ENCODE peak calls at places on chromosomes 6 and 20, in four cellular contexts. One of them, this sample, is unnamed.
A peak's percentile ranks its signal among the peaks of the same experiment; 100 is the strongest.

GRCh38 chr6:126107475-126108121 is 121.3 kb downstream of the TRMT11 start:
- DNase-seq in CD4-positive, alpha-beta T cell: no peak
- DNase-seq in HFFc6: no peak
- DNase-seq in uterus: no peak
- DNase-seq in this sample: no peak

GRCh38 chr6:90274481-90275030 is 22.1 kb downstream of the BACH2 start:
- DNase-seq in CD4-positive, alpha-beta T cell: peak; percentile 92
- DNase-seq in HFFc6: no peak
- DNase-seq in uterus: no peak
- DNase-seq in this sample: no peak

GRCh38 chr6:163408352-163408991 is 6.0 kb upstream of the QKI start:
- DNase-seq in HFFc6: no peak
- DNase-seq in CD4-positive, alpha-beta T cell: no peak
- DNase-seq in uterus: no peak
- DNase-seq in this sample: no peak

GRCh38 chr6:71228461-71229041 is 60.1 kb upstream of the OGFRL1 start:
- DNase-seq in HFFc6: peak; percentile 21
- DNase-seq in CD4-positive, alpha-beta T cell: no peak
- DNase-seq in uterus: no peak
- DNase-seq in this sample: no peak

GRCh38 chr6:149636116-149636515 is 12.4 kb downstream of the KATNA1 start:
- DNase-seq in uterus: no peak
- DNase-seq in CD4-positive, alpha-beta T cell: no peak
- DNase-seq in HFFc6: peak; percentile 38
- DNase-seq in this sample: no peak

GRCh38 chr20:25486377-25486776 is 78.9 kb downstream of the GINS1 start:
- DNase-seq in CD4-positive, alpha-beta T cell: no peak
- DNase-seq in uterus: no peak
- DNase-seq in HFFc6: no peak
- DNase-seq in this sample: no peak

GRCh38 chr6:31485063-31485462 is 12.9 kb upstream of the MICB start:
- DNase-seq in HFFc6: no peak
- DNase-seq in CD4-positive, alpha-beta T cell: no peak
- DNase-seq in uterus: no peak
- DNase-seq in this sample: no peak

GRCh38 chr6:119612176-119612870 is 262.8 kb upstream of the MAN1A1 start:
- DNase-seq in uterus: no peak
- DNase-seq in HFFc6: no peak
- DNase-seq in CD4-positive, alpha-beta T cell: no peak
- DNase-seq in this sample: no peak

GRCh38 chr6:37260063-37260843 is 2.3 kb upstream of the TMEM217 start:
- DNase-seq in HFFc6: no peak
- DNase-seq in uterus: no peak
- DNase-seq in CD4-positive, alpha-beta T cell: no peak
- DNase-seq in this sample: no peak

GRCh38 chr6:40349566-40350192 is 237.5 kb downstream of the LRFN2 start:
- DNase-seq in uterus: no peak
- DNase-seq in HFFc6: no peak
- DNase-seq in CD4-positive, alpha-beta T cell: no peak
- DNase-seq in this sample: peak; percentile 29

GRCh38 chr6:139762587-139763031 is 388.2 kb upstream of the CITED2 start:
- DNase-seq in uterus: no peak
- DNase-seq in CD4-positive, alpha-beta T cell: no peak
- DNase-seq in HFFc6: no peak
- DNase-seq in this sample: no peak

GRCh38 chr20:45617591-45617990 is 11.9 kb upstream of the WFDC10A start:
- DNase-seq in HFFc6: no peak
- DNase-seq in CD4-positive, alpha-beta T cell: no peak
- DNase-seq in uterus: no peak
- DNase-seq in this sample: no peak

GRCh38 chr20:41654884-41655283 is 36.7 kb upstream of the CHD6 start:
- DNase-seq in uterus: no peak
- DNase-seq in CD4-positive, alpha-beta T cell: no peak
- DNase-seq in HFFc6: no peak
- DNase-seq in this sample: peak; percentile 34

GRCh38 chr6:14088600-14089168 is 28.9 kb upstream of the CD83 start:
- DNase-seq in HFFc6: no peak
- DNase-seq in CD4-positive, alpha-beta T cell: no peak
- DNase-seq in uterus: no peak
- DNase-seq in this sample: no peak

GRCh38 chr20:6697228-6697972 is 70.1 kb upstream of the BMP2 start:
- DNase-seq in CD4-positive, alpha-beta T cell: no peak
- DNase-seq in uterus: no peak
- DNase-seq in HFFc6: no peak
- DNase-seq in this sample: no peak

GRCh38 chr20:6169251-6169650 is 46.4 kb upstream of the FERMT1 start:
- DNase-seq in uterus: no peak
- DNase-seq in CD4-positive, alpha-beta T cell: no peak
- DNase-seq in HFFc6: peak; percentile 19
- DNase-seq in this sample: no peak

GRCh38 chr6:143213977-143214376 is 153.3 kb downstream of the AIG1 start:
- DNase-seq in uterus: no peak
- DNase-seq in HFFc6: no peak
- DNase-seq in CD4-positive, alpha-beta T cell: no peak
- DNase-seq in this sample: no peak

GRCh38 chr20:59175861-59176260 is 12.2 kb downstream of the ZNF831 start:
- DNase-seq in CD4-positive, alpha-beta T cell: no peak
- DNase-seq in HFFc6: no peak
- DNase-seq in uterus: no peak
- DNase-seq in this sample: no peak

GRCh38 chr6:6491761-6492160 is 96.8 kb upstream of the LY86 start:
- DNase-seq in HFFc6: no peak
- DNase-seq in CD4-positive, alpha-beta T cell: no peak
- DNase-seq in uterus: no peak
- DNase-seq in this sample: no peak

GRCh38 chr6:38739532-38739931 is 24.4 kb downstream of the DNAH8 start:
- DNase-seq in CD4-positive, alpha-beta T cell: no peak
- DNase-seq in uterus: no peak
- DNase-seq in HFFc6: no peak
- DNase-seq in this sample: no peak

GRCh38 chr6:138290563-138290962 is 72.3 kb upstream of the PBOV1 start:
- DNase-seq in CD4-positive, alpha-beta T cell: no peak
- DNase-seq in HFFc6: no peak
- DNase-seq in uterus: no peak
- DNase-seq in this sample: no peak

GRCh38 chr6:113819169-113819830 is 37.8 kb upstream of the MARCKS start:
- DNase-seq in uterus: no peak
- DNase-seq in HFFc6: no peak
- DNase-seq in CD4-positive, alpha-beta T cell: no peak
- DNase-seq in this sample: no peak

GRCh38 chr6:26366504-26366903 is 1.5 kb downstream of the BTN3A2 start:
- DNase-seq in uterus: no peak
- DNase-seq in CD4-positive, alpha-beta T cell: no peak
- DNase-seq in HFFc6: no peak
- DNase-seq in this sample: no peak

GRCh38 chr6:20198764-20199174 is 13.5 kb downstream of the MBOAT1 start:
- DNase-seq in uterus: no peak
- DNase-seq in CD4-positive, alpha-beta T cell: no peak
- DNase-seq in HFFc6: no peak
- DNase-seq in this sample: no peak

GRCh38 chr20:57179265-57179664 is 87.2 kb downstream of the BMP7 start:
- DNase-seq in HFFc6: no peak
- DNase-seq in uterus: no peak
- DNase-seq in CD4-positive, alpha-beta T cell: no peak
- DNase-seq in this sample: no peak

GRCh38 chr6:33095681-33096080 is 19.9 kb downstream of the HLA-DPB1 start:
- DNase-seq in CD4-positive, alpha-beta T cell: no peak
- DNase-seq in uterus: no peak
- DNase-seq in HFFc6: peak; percentile 11
- DNase-seq in this sample: no peak

GRCh38 chr6:72861935-72862432 is 240.1 kb downstream of the KCNQ5 start:
- DNase-seq in uterus: no peak
- DNase-seq in HFFc6: peak; percentile 67
- DNase-seq in CD4-positive, alpha-beta T cell: no peak
- DNase-seq in this sample: no peak

GRCh38 chr6:40586369-40586768 is 795 bp downstream of the LRFN2 start:
- DNase-seq in HFFc6: no peak
- DNase-seq in CD4-positive, alpha-beta T cell: no peak
- DNase-seq in uterus: no peak
- DNase-seq in this sample: no peak

GRCh38 chr6:158653577-158654354 is 3.9 kb downstream of the SYTL3 start:
- DNase-seq in uterus: no peak
- DNase-seq in CD4-positive, alpha-beta T cell: peak; percentile 83
- DNase-seq in HFFc6: no peak
- DNase-seq in this sample: no peak

GRCh38 chr20:2757001-2757400 is 43.4 kb downstream of the CPXM1 start:
- DNase-seq in HFFc6: no peak
- DNase-seq in uterus: no peak
- DNase-seq in CD4-positive, alpha-beta T cell: no peak
- DNase-seq in this sample: no peak

GRCh38 chr6:25250878-25251277 is 28.3 kb upstream of the CARMIL1 start:
- DNase-seq in HFFc6: peak; percentile 3
- DNase-seq in CD4-positive, alpha-beta T cell: no peak
- DNase-seq in uterus: no peak
- DNase-seq in this sample: no peak
- TF ChIP-seq CTCF in HFFc6: no peak
- TF ChIP-seq CTCF in CD4-positive, alpha-beta T cell: no peak
- TF ChIP-seq CTCF in uterus: no peak
- TF ChIP-seq CTCF in this sample: no peak

DNA sequence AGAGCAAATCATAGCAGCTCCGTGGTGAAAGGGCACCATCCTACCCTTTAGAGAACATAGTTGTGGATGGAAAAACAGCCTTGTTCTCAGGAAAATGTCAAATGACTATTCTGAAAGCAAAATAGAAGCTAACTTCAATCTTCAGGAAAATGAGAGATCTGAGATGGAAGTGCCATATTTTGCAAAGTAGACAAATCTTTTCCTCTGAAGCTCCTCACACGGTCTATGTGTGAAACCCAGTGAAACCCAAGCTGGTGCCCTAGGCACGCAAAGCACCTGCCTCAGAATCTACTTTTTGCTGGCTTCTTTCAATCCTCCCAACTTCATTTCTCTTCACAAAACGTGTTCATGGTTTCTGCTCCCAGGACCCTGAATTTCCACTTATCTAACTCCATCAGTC is 325.2 kb upstream of the CDH4 start:
- DNase-seq in CD4-positive, alpha-beta T cell: no peak
- DNase-seq in uterus: no peak
- DNase-seq in HFFc6: no peak
- DNase-seq in this sample: no peak
- TF ChIP-seq CTCF in CD4-positive, alpha-beta T cell: no peak
- TF ChIP-seq CTCF in uterus: no peak
- TF ChIP-seq CTCF in HFFc6: no peak
- TF ChIP-seq CTCF in this sample: no peak

DNA sequence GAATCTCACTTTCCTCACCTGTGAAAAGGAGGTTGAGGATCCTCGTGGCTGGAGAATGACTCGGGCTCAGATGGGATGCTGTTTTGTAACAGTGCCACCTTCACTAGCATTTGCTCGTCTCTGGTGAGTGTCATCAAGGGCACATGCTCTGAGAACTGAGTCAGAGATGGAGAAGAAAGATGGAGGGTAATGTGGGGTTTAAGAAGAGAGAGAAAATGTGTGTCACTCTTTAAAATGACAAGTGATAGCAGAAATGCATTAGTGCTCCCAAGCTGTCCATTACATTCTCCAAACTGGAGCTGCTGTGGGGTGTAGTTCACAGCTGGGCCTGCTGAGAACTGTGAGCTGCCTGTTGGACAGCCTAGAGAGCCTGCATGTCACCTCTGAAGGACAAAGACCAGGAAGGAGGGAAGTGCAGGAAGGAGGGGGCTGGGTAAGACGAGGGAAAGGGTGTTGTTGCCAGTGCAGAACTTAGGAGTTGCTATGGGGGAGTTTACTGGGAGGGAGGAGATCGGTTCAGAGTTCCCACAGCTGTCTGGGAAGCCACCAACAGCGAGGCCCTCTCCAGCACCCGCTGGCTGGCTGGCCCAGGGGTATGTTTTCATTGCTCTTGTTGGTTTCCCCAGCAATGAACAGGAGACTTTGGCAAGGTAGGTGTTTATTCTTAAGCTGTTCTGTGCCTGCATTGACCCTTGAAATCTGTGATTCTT is 19.8 kb downstream of the GMPR start:
- DNase-seq in CD4-positive, alpha-beta T cell: no peak
- DNase-seq in uterus: peak; percentile 47
- DNase-seq in HFFc6: peak; percentile 8
- DNase-seq in this sample: no peak
- TF ChIP-seq CTCF in CD4-positive, alpha-beta T cell: no peak
- TF ChIP-seq CTCF in uterus: no peak
- TF ChIP-seq CTCF in HFFc6: no peak
- TF ChIP-seq CTCF in this sample: no peak

GRCh38 chr20:43457640-43458421 is at the start of gene SRSF6:
- DNase-seq in uterus: peak; percentile 94
- DNase-seq in CD4-positive, alpha-beta T cell: peak; percentile 90
- DNase-seq in HFFc6: peak; percentile 82
- DNase-seq in this sample: peak; percentile 87
- TF ChIP-seq CTCF in uterus: no peak
- TF ChIP-seq CTCF in CD4-positive, alpha-beta T cell: no peak
- TF ChIP-seq CTCF in HFFc6: no peak
- TF ChIP-seq CTCF in this sample: no peak

GRCh38 chr6:169445227-169445626 is 191.6 kb upstream of the THBS2 start:
- DNase-seq in CD4-positive, alpha-beta T cell: no peak
- DNase-seq in uterus: no peak
- DNase-seq in HFFc6: no peak
- DNase-seq in this sample: no peak
- TF ChIP-seq CTCF in CD4-positive, alpha-beta T cell: no peak
- TF ChIP-seq CTCF in uterus: no peak
- TF ChIP-seq CTCF in HFFc6: peak; percentile 51
- TF ChIP-seq CTCF in this sample: peak; percentile 41

This sample was measured in mesothelial cell of epicardium.